ENCODE peak calls at places on chromosomes 3 and 15, in nine cellular contexts. One of them, this sample, is unnamed.

GRCh38 chr3:183553263-183554026 is 2.1 kb downstream of the KLHL6 start:
- DNase-seq in endodermal cell: no peak
- DNase-seq in GM23248: no peak
- DNase-seq in PC-3: no peak
- DNase-seq in upper lobe of right lung: no peak
- DNase-seq in suprapubic skin: no peak
- DNase-seq in naive thymus-derived CD4-positive, alpha-beta T cell: no peak
- DNase-seq in psoas muscle: no peak
- DNase-seq in gastrocnemius medialis: no peak
- DNase-seq in this sample: no peak

GRCh38 chr3:13415236-13416001 is 4.7 kb downstream of the NUP210 start:
- DNase-seq in psoas muscle: no peak
- DNase-seq in GM23248: no peak
- DNase-seq in naive thymus-derived CD4-positive, alpha-beta T cell: no peak
- DNase-seq in gastrocnemius medialis: no peak
- DNase-seq in PC-3: no peak
- DNase-seq in suprapubic skin: no peak
- DNase-seq in endodermal cell: no peak
- DNase-seq in upper lobe of right lung: no peak
- DNase-seq in this sample: no peak

GRCh38 chr3:147906275-147906674 is 497.1 kb downstream of the ZIC1 start:
- DNase-seq in suprapubic skin: no peak
- DNase-seq in endodermal cell: no peak
- DNase-seq in PC-3: peak
- DNase-seq in gastrocnemius medialis: no peak
- DNase-seq in upper lobe of right lung: no peak
- DNase-seq in psoas muscle: no peak
- DNase-seq in GM23248: peak
- DNase-seq in naive thymus-derived CD4-positive, alpha-beta T cell: no peak
- DNase-seq in this sample: no peak

GRCh38 chr15:73335471-73335870 is 33.3 kb downstream of the HCN4 start:
- DNase-seq in gastrocnemius medialis: no peak
- DNase-seq in endodermal cell: no peak
- DNase-seq in suprapubic skin: no peak
- DNase-seq in upper lobe of right lung: no peak
- DNase-seq in GM23248: no peak
- DNase-seq in PC-3: no peak
- DNase-seq in psoas muscle: no peak
- DNase-seq in naive thymus-derived CD4-positive, alpha-beta T cell: no peak
- DNase-seq in this sample: no peak

GRCh38 chr15:57610130-57610529 is 18.4 kb downstream of the MYZAP start:
- DNase-seq in GM23248: peak
- DNase-seq in upper lobe of right lung: no peak
- DNase-seq in naive thymus-derived CD4-positive, alpha-beta T cell: no peak
- DNase-seq in gastrocnemius medialis: peak
- DNase-seq in PC-3: peak
- DNase-seq in endodermal cell: no peak
- DNase-seq in suprapubic skin: no peak
- DNase-seq in psoas muscle: peak
- DNase-seq in this sample: peak

GRCh38 chr3:195282982-195283381 is 12.0 kb upstream of the XXYLT1 start:
- DNase-seq in suprapubic skin: no peak
- DNase-seq in psoas muscle: no peak
- DNase-seq in endodermal cell: no peak
- DNase-seq in upper lobe of right lung: no peak
- DNase-seq in gastrocnemius medialis: no peak
- DNase-seq in naive thymus-derived CD4-positive, alpha-beta T cell: no peak
- DNase-seq in PC-3: no peak
- DNase-seq in GM23248: no peak
- DNase-seq in this sample: no peak

GRCh38 chr3:11288786-11289637 is 16.8 kb downstream of the ATG7 start:
- DNase-seq in upper lobe of right lung: no peak
- DNase-seq in endodermal cell: no peak
- DNase-seq in suprapubic skin: no peak
- DNase-seq in GM23248: peak
- DNase-seq in psoas muscle: no peak
- DNase-seq in gastrocnemius medialis: no peak
- DNase-seq in naive thymus-derived CD4-positive, alpha-beta T cell: no peak
- DNase-seq in PC-3: peak
- DNase-seq in this sample: peak

GRCh38 chr3:20488101-20488500 is 302.1 kb upstream of the SGO1 start:
- DNase-seq in psoas muscle: no peak
- DNase-seq in gastrocnemius medialis: no peak
- DNase-seq in endodermal cell: no peak
- DNase-seq in naive thymus-derived CD4-positive, alpha-beta T cell: no peak
- DNase-seq in upper lobe of right lung: no peak
- DNase-seq in GM23248: no peak
- DNase-seq in PC-3: no peak
- DNase-seq in suprapubic skin: no peak
- DNase-seq in this sample: no peak

GRCh38 chr3:55486857-55487375 is at the start of gene WNT5A:
- DNase-seq in naive thymus-derived CD4-positive, alpha-beta T cell: no peak
- DNase-seq in gastrocnemius medialis: no peak
- DNase-seq in endodermal cell: peak
- DNase-seq in GM23248: peak
- DNase-seq in psoas muscle: peak
- DNase-seq in PC-3: peak
- DNase-seq in upper lobe of right lung: peak
- DNase-seq in suprapubic skin: peak
- DNase-seq in this sample: peak

GRCh38 chr3:141064255-141064926 is 13.2 kb downstream of the SPSB4 start:
- DNase-seq in suprapubic skin: no peak
- DNase-seq in gastrocnemius medialis: no peak
- DNase-seq in upper lobe of right lung: no peak
- DNase-seq in GM23248: no peak
- DNase-seq in PC-3: no peak
- DNase-seq in endodermal cell: peak
- DNase-seq in naive thymus-derived CD4-positive, alpha-beta T cell: no peak
- DNase-seq in psoas muscle: no peak
- DNase-seq in this sample: no peak

GRCh38 chr15:61367953-61368352 is 138.9 kb upstream of the RORA start:
- DNase-seq in psoas muscle: no peak
- DNase-seq in naive thymus-derived CD4-positive, alpha-beta T cell: no peak
- DNase-seq in PC-3: no peak
- DNase-seq in upper lobe of right lung: no peak
- DNase-seq in suprapubic skin: no peak
- DNase-seq in GM23248: no peak
- DNase-seq in endodermal cell: peak
- DNase-seq in gastrocnemius medialis: no peak
- DNase-seq in this sample: no peak

GRCh38 chr3:14479591-14479990 is 60.6 kb downstream of the GRIP2 start:
- DNase-seq in gastrocnemius medialis: no peak
- DNase-seq in upper lobe of right lung: no peak
- DNase-seq in suprapubic skin: no peak
- DNase-seq in GM23248: no peak
- DNase-seq in naive thymus-derived CD4-positive, alpha-beta T cell: no peak
- DNase-seq in endodermal cell: no peak
- DNase-seq in psoas muscle: peak
- DNase-seq in PC-3: no peak
- DNase-seq in this sample: no peak

GRCh38 chr3:126081618-126082333 is 2.1 kb downstream of the SLC41A3 start:
- DNase-seq in upper lobe of right lung: no peak
- DNase-seq in endodermal cell: peak
- DNase-seq in suprapubic skin: no peak
- DNase-seq in naive thymus-derived CD4-positive, alpha-beta T cell: no peak
- DNase-seq in PC-3: peak
- DNase-seq in psoas muscle: peak
- DNase-seq in GM23248: peak
- DNase-seq in gastrocnemius medialis: peak
- DNase-seq in this sample: peak

GRCh38 chr3:136994772-136995516 is 37.2 kb downstream of the IL20RB start:
- DNase-seq in naive thymus-derived CD4-positive, alpha-beta T cell: no peak
- DNase-seq in GM23248: peak
- DNase-seq in PC-3: peak
- DNase-seq in psoas muscle: peak
- DNase-seq in endodermal cell: no peak
- DNase-seq in gastrocnemius medialis: peak
- DNase-seq in upper lobe of right lung: peak
- DNase-seq in suprapubic skin: peak
- DNase-seq in this sample: peak

GRCh38 chr3:173920386-173920785 is 522.8 kb downstream of the NLGN1 start:
- DNase-seq in upper lobe of right lung: no peak
- DNase-seq in naive thymus-derived CD4-positive, alpha-beta T cell: no peak
- DNase-seq in suprapubic skin: no peak
- DNase-seq in GM23248: peak
- DNase-seq in PC-3: peak
- DNase-seq in psoas muscle: no peak
- DNase-seq in endodermal cell: no peak
- DNase-seq in gastrocnemius medialis: no peak
- DNase-seq in this sample: no peak

GRCh38 chr15:58381696-58382095 is 50.1 kb upstream of the LIPC start:
- DNase-seq in PC-3: no peak
- DNase-seq in GM23248: no peak
- DNase-seq in endodermal cell: peak
- DNase-seq in naive thymus-derived CD4-positive, alpha-beta T cell: no peak
- DNase-seq in upper lobe of right lung: no peak
- DNase-seq in psoas muscle: no peak
- DNase-seq in gastrocnemius medialis: no peak
- DNase-seq in suprapubic skin: no peak
- DNase-seq in this sample: no peak

GRCh38 chr3:187968883-187969580 is 184.9 kb upstream of the LPP start:
- DNase-seq in PC-3: peak
- DNase-seq in suprapubic skin: no peak
- DNase-seq in psoas muscle: no peak
- DNase-seq in upper lobe of right lung: no peak
- DNase-seq in gastrocnemius medialis: peak
- DNase-seq in GM23248: peak
- DNase-seq in endodermal cell: no peak
- DNase-seq in naive thymus-derived CD4-positive, alpha-beta T cell: no peak
- DNase-seq in this sample: peak

GRCh38 chr3:187967982-187968381 is 186.0 kb upstream of the LPP start:
- DNase-seq in upper lobe of right lung: no peak
- DNase-seq in PC-3: peak
- DNase-seq in endodermal cell: no peak
- DNase-seq in gastrocnemius medialis: no peak
- DNase-seq in suprapubic skin: no peak
- DNase-seq in psoas muscle: no peak
- DNase-seq in naive thymus-derived CD4-positive, alpha-beta T cell: no peak
- DNase-seq in GM23248: peak
- DNase-seq in this sample: no peak

GRCh38 chr3:187971629-187972028 is 182.3 kb upstream of the LPP start:
- DNase-seq in naive thymus-derived CD4-positive, alpha-beta T cell: no peak
- DNase-seq in endodermal cell: no peak
- DNase-seq in gastrocnemius medialis: no peak
- DNase-seq in suprapubic skin: no peak
- DNase-seq in GM23248: no peak
- DNase-seq in upper lobe of right lung: no peak
- DNase-seq in PC-3: no peak
- DNase-seq in psoas muscle: no peak
- DNase-seq in this sample: no peak

GRCh38 chr3:187969581-187969950 is 184.4 kb upstream of the LPP start:
- DNase-seq in gastrocnemius medialis: no peak
- DNase-seq in GM23248: no peak
- DNase-seq in psoas muscle: no peak
- DNase-seq in suprapubic skin: no peak
- DNase-seq in naive thymus-derived CD4-positive, alpha-beta T cell: no peak
- DNase-seq in upper lobe of right lung: no peak
- DNase-seq in endodermal cell: no peak
- DNase-seq in PC-3: no peak
- DNase-seq in this sample: no peak

GRCh38 chr3:187970106-187970505 is 183.9 kb upstream of the LPP start:
- DNase-seq in psoas muscle: no peak
- DNase-seq in PC-3: no peak
- DNase-seq in upper lobe of right lung: no peak
- DNase-seq in naive thymus-derived CD4-positive, alpha-beta T cell: no peak
- DNase-seq in endodermal cell: no peak
- DNase-seq in suprapubic skin: no peak
- DNase-seq in GM23248: no peak
- DNase-seq in gastrocnemius medialis: no peak
- DNase-seq in this sample: no peak
- H3K27ac ChIP-seq in psoas muscle: no peak
- H3K27ac ChIP-seq in PC-3: no peak
- H3K27ac ChIP-seq in upper lobe of right lung: no peak
- H3K27ac ChIP-seq in naive thymus-derived CD4-positive, alpha-beta T cell: no peak
- H3K27ac ChIP-seq in endodermal cell: no peak
- H3K27ac ChIP-seq in suprapubic skin: no peak
- H3K27ac ChIP-seq in GM23248: no peak
- H3K27ac ChIP-seq in gastrocnemius medialis: no peak
- H3K27ac ChIP-seq in this sample: no peak

GRCh38 chr15:92159481-92159880 is 234.2 kb upstream of the ST8SIA2 start:
- DNase-seq in gastrocnemius medialis: no peak
- DNase-seq in psoas muscle: no peak
- DNase-seq in suprapubic skin: no peak
- DNase-seq in GM23248: no peak
- DNase-seq in endodermal cell: no peak
- DNase-seq in naive thymus-derived CD4-positive, alpha-beta T cell: no peak
- DNase-seq in PC-3: no peak
- DNase-seq in upper lobe of right lung: no peak
- DNase-seq in this sample: no peak
- H3K27ac ChIP-seq in gastrocnemius medialis: no peak
- H3K27ac ChIP-seq in psoas muscle: no peak
- H3K27ac ChIP-seq in suprapubic skin: no peak
- H3K27ac ChIP-seq in GM23248: no peak
- H3K27ac ChIP-seq in endodermal cell: no peak
- H3K27ac ChIP-seq in naive thymus-derived CD4-positive, alpha-beta T cell: no peak
- H3K27ac ChIP-seq in PC-3: no peak
- H3K27ac ChIP-seq in upper lobe of right lung: no peak
- H3K27ac ChIP-seq in this sample: no peak

DNA sequence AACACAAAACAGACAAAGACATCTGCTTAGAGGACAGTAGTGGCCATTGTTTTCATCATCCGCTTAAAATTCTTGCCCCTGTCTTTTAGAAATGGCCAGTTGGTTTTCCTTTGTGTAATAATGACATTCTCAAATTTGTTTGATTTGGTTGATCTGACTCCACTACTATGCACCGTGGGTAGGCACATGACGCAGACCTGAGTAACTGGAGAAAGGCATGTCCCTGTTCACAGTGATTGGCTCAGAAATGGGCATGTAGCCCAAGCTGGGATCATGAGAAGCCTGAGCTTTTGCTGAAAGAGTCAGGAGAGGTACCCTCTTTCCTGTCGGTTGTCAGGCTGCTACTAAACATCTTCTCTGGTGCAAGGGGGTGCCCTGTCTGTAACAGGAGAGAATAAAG is 36.6 kb upstream of the MAGI1 start:
- DNase-seq in gastrocnemius medialis: no peak
- DNase-seq in PC-3: peak
- DNase-seq in upper lobe of right lung: no peak
- DNase-seq in naive thymus-derived CD4-positive, alpha-beta T cell: no peak
- DNase-seq in psoas muscle: no peak
- DNase-seq in endodermal cell: no peak
- DNase-seq in GM23248: peak
- DNase-seq in suprapubic skin: no peak
- DNase-seq in this sample: peak
- H3K27ac ChIP-seq in gastrocnemius medialis: no peak
- H3K27ac ChIP-seq in PC-3: no peak
- H3K27ac ChIP-seq in upper lobe of right lung: no peak
- H3K27ac ChIP-seq in naive thymus-derived CD4-positive, alpha-beta T cell: no peak
- H3K27ac ChIP-seq in psoas muscle: no peak
- H3K27ac ChIP-seq in endodermal cell: no peak
- H3K27ac ChIP-seq in GM23248: peak
- H3K27ac ChIP-seq in suprapubic skin: no peak
- H3K27ac ChIP-seq in this sample: no peak

DNA sequence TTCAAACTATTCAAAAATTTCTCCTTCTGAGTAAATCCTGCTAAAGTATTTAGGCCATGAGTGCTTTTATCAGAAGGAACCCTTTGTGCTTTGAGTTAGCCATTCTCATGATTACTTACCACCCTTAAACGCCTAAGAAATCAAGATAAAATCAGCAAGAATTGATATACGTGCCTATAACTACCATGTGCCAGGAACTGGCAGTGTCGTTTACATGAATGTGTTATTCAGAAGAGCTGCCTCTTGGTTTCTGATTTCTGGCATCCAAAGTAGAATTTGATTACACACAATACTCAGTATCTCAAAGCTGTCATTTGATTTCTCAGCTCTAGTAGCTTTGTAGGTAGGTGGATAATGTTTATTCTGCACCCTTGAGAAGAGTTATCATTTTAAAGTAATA is 351.3 kb upstream of the CCDC54 start:
- DNase-seq in gastrocnemius medialis: no peak
- DNase-seq in suprapubic skin: no peak
- DNase-seq in upper lobe of right lung: no peak
- DNase-seq in naive thymus-derived CD4-positive, alpha-beta T cell: no peak
- DNase-seq in PC-3: no peak
- DNase-seq in GM23248: no peak
- DNase-seq in psoas muscle: no peak
- DNase-seq in endodermal cell: no peak
- DNase-seq in this sample: no peak
- H3K27ac ChIP-seq in gastrocnemius medialis: no peak
- H3K27ac ChIP-seq in suprapubic skin: no peak
- H3K27ac ChIP-seq in upper lobe of right lung: no peak
- H3K27ac ChIP-seq in naive thymus-derived CD4-positive, alpha-beta T cell: no peak
- H3K27ac ChIP-seq in PC-3: no peak
- H3K27ac ChIP-seq in GM23248: no peak
- H3K27ac ChIP-seq in psoas muscle: no peak
- H3K27ac ChIP-seq in endodermal cell: no peak
- H3K27ac ChIP-seq in this sample: no peak

This sample was measured in RWPE1.